ENCODE peak calls at places on chromosome 19, in seven cellular contexts. One of them, this sample, is unnamed.

GRCh38 chr19:13507053-13507611 is 853 bp upstream of the CACNA1A start:
- DNase-seq in activated T-cell treated with anti-CD3 and anti-CD28 coated beads for 1 hour: no peak
- DNase-seq in HS-27A: no peak
- DNase-seq in stimulated activated CD8-positive, alpha-beta memory T cell treated with anti-CD3 and anti-CD28 coated beads, Interleukin-15, amount 100 ng/mL, for 1 hour: no peak
- DNase-seq in WERI-Rb-1: no peak
- DNase-seq in type B pancreatic cell: no peak
- DNase-seq in activated CD4-positive, alpha-beta T cell treated with anti-CD3 and anti-CD28 coated beads, Interleukin-2, amount 10 ng/mL, durations not matched to agents 7 days and 5 days: no peak
- DNase-seq in this sample: no peak

GRCh38 chr19:39735688-39736087 is 2.1 kb downstream of the CLC start:
- DNase-seq in WERI-Rb-1: no peak
- DNase-seq in stimulated activated CD8-positive, alpha-beta memory T cell treated with anti-CD3 and anti-CD28 coated beads, Interleukin-15, amount 100 ng/mL, for 1 hour: no peak
- DNase-seq in type B pancreatic cell: no peak
- DNase-seq in HS-27A: no peak
- DNase-seq in activated T-cell treated with anti-CD3 and anti-CD28 coated beads for 1 hour: no peak
- DNase-seq in activated CD4-positive, alpha-beta T cell treated with anti-CD3 and anti-CD28 coated beads, Interleukin-2, amount 10 ng/mL, durations not matched to agents 7 days and 5 days: no peak
- DNase-seq in this sample: no peak

GRCh38 chr19:49336482-49337266 is 1.5 kb downstream of the CD37 start:
- DNase-seq in WERI-Rb-1: no peak
- DNase-seq in stimulated activated CD8-positive, alpha-beta memory T cell treated with anti-CD3 and anti-CD28 coated beads, Interleukin-15, amount 100 ng/mL, for 1 hour: no peak
- DNase-seq in HS-27A: no peak
- DNase-seq in activated CD4-positive, alpha-beta T cell treated with anti-CD3 and anti-CD28 coated beads, Interleukin-2, amount 10 ng/mL, durations not matched to agents 7 days and 5 days: no peak
- DNase-seq in type B pancreatic cell: no peak
- DNase-seq in activated T-cell treated with anti-CD3 and anti-CD28 coated beads for 1 hour: no peak
- DNase-seq in this sample: no peak

GRCh38 chr19:14603990-14604387 is 21.1 kb downstream of the CLEC17A start:
- DNase-seq in WERI-Rb-1: no peak
- DNase-seq in activated CD4-positive, alpha-beta T cell treated with anti-CD3 and anti-CD28 coated beads, Interleukin-2, amount 10 ng/mL, durations not matched to agents 7 days and 5 days: no peak
- DNase-seq in type B pancreatic cell: no peak
- DNase-seq in HS-27A: no peak
- DNase-seq in stimulated activated CD8-positive, alpha-beta memory T cell treated with anti-CD3 and anti-CD28 coated beads, Interleukin-15, amount 100 ng/mL, for 1 hour: no peak
- DNase-seq in activated T-cell treated with anti-CD3 and anti-CD28 coated beads for 1 hour: no peak
- DNase-seq in this sample: no peak

GRCh38 chr19:4609878-4610511 is 29.3 kb upstream of the TNFAIP8L1 start:
- DNase-seq in activated CD4-positive, alpha-beta T cell treated with anti-CD3 and anti-CD28 coated beads, Interleukin-2, amount 10 ng/mL, durations not matched to agents 7 days and 5 days: no peak
- DNase-seq in type B pancreatic cell: no peak
- DNase-seq in WERI-Rb-1: peak
- DNase-seq in stimulated activated CD8-positive, alpha-beta memory T cell treated with anti-CD3 and anti-CD28 coated beads, Interleukin-15, amount 100 ng/mL, for 1 hour: no peak
- DNase-seq in activated T-cell treated with anti-CD3 and anti-CD28 coated beads for 1 hour: no peak
- DNase-seq in HS-27A: no peak
- DNase-seq in this sample: no peak

GRCh38 chr19:40799558-40800338 is 757 bp downstream of the EGLN2 start:
- DNase-seq in stimulated activated CD8-positive, alpha-beta memory T cell treated with anti-CD3 and anti-CD28 coated beads, Interleukin-15, amount 100 ng/mL, for 1 hour: no peak
- DNase-seq in WERI-Rb-1: no peak
- DNase-seq in type B pancreatic cell: no peak
- DNase-seq in activated CD4-positive, alpha-beta T cell treated with anti-CD3 and anti-CD28 coated beads, Interleukin-2, amount 10 ng/mL, durations not matched to agents 7 days and 5 days: peak
- DNase-seq in activated T-cell treated with anti-CD3 and anti-CD28 coated beads for 1 hour: no peak
- DNase-seq in HS-27A: no peak
- DNase-seq in this sample: no peak

GRCh38 chr19:7421941-7422744 is 66.7 kb downstream of the PEX11G start:
- DNase-seq in stimulated activated CD8-positive, alpha-beta memory T cell treated with anti-CD3 and anti-CD28 coated beads, Interleukin-15, amount 100 ng/mL, for 1 hour: no peak
- DNase-seq in activated CD4-positive, alpha-beta T cell treated with anti-CD3 and anti-CD28 coated beads, Interleukin-2, amount 10 ng/mL, durations not matched to agents 7 days and 5 days: no peak
- DNase-seq in WERI-Rb-1: no peak
- DNase-seq in type B pancreatic cell: no peak
- DNase-seq in HS-27A: no peak
- DNase-seq in activated T-cell treated with anti-CD3 and anti-CD28 coated beads for 1 hour: no peak
- DNase-seq in this sample: no peak

GRCh38 chr19:4393947-4394590 is 6.3 kb downstream of the SH3GL1 start:
- DNase-seq in HS-27A: no peak
- DNase-seq in activated T-cell treated with anti-CD3 and anti-CD28 coated beads for 1 hour: no peak
- DNase-seq in stimulated activated CD8-positive, alpha-beta memory T cell treated with anti-CD3 and anti-CD28 coated beads, Interleukin-15, amount 100 ng/mL, for 1 hour: no peak
- DNase-seq in type B pancreatic cell: no peak
- DNase-seq in WERI-Rb-1: no peak
- DNase-seq in activated CD4-positive, alpha-beta T cell treated with anti-CD3 and anti-CD28 coated beads, Interleukin-2, amount 10 ng/mL, durations not matched to agents 7 days and 5 days: no peak
- DNase-seq in this sample: no peak

GRCh38 chr19:6271721-6272410 is 7.9 kb downstream of the MLLT1 start:
- DNase-seq in type B pancreatic cell: no peak
- DNase-seq in HS-27A: no peak
- DNase-seq in activated CD4-positive, alpha-beta T cell treated with anti-CD3 and anti-CD28 coated beads, Interleukin-2, amount 10 ng/mL, durations not matched to agents 7 days and 5 days: no peak
- DNase-seq in stimulated activated CD8-positive, alpha-beta memory T cell treated with anti-CD3 and anti-CD28 coated beads, Interleukin-15, amount 100 ng/mL, for 1 hour: no peak
- DNase-seq in WERI-Rb-1: peak
- DNase-seq in activated T-cell treated with anti-CD3 and anti-CD28 coated beads for 1 hour: no peak
- DNase-seq in this sample: no peak

GRCh38 chr19:44653977-44654784 is 10.5 kb downstream of the PVR start:
- DNase-seq in activated T-cell treated with anti-CD3 and anti-CD28 coated beads for 1 hour: peak
- DNase-seq in type B pancreatic cell: no peak
- DNase-seq in activated CD4-positive, alpha-beta T cell treated with anti-CD3 and anti-CD28 coated beads, Interleukin-2, amount 10 ng/mL, durations not matched to agents 7 days and 5 days: peak
- DNase-seq in WERI-Rb-1: peak
- DNase-seq in HS-27A: no peak
- DNase-seq in stimulated activated CD8-positive, alpha-beta memory T cell treated with anti-CD3 and anti-CD28 coated beads, Interleukin-15, amount 100 ng/mL, for 1 hour: peak
- DNase-seq in this sample: peak

GRCh38 chr19:45376045-45376724 is 5.8 kb upstream of the ERCC2 start:
- DNase-seq in stimulated activated CD8-positive, alpha-beta memory T cell treated with anti-CD3 and anti-CD28 coated beads, Interleukin-15, amount 100 ng/mL, for 1 hour: no peak
- DNase-seq in HS-27A: peak
- DNase-seq in activated CD4-positive, alpha-beta T cell treated with anti-CD3 and anti-CD28 coated beads, Interleukin-2, amount 10 ng/mL, durations not matched to agents 7 days and 5 days: no peak
- DNase-seq in type B pancreatic cell: no peak
- DNase-seq in WERI-Rb-1: no peak
- DNase-seq in activated T-cell treated with anti-CD3 and anti-CD28 coated beads for 1 hour: no peak
- DNase-seq in this sample: no peak

GRCh38 chr19:48852292-48852691 is 16.0 kb upstream of the HSD17B14 start:
- DNase-seq in activated T-cell treated with anti-CD3 and anti-CD28 coated beads for 1 hour: no peak
- DNase-seq in type B pancreatic cell: no peak
- DNase-seq in HS-27A: no peak
- DNase-seq in stimulated activated CD8-positive, alpha-beta memory T cell treated with anti-CD3 and anti-CD28 coated beads, Interleukin-15, amount 100 ng/mL, for 1 hour: no peak
- DNase-seq in WERI-Rb-1: no peak
- DNase-seq in activated CD4-positive, alpha-beta T cell treated with anti-CD3 and anti-CD28 coated beads, Interleukin-2, amount 10 ng/mL, durations not matched to agents 7 days and 5 days: no peak
- DNase-seq in this sample: no peak